ENCODE peak calls at places on chromosomes 12 and 14, in ten cellular contexts. Z, S, M, C, W, Q, A, N, T and X are unnamed samples.

GRCh38 chr14:83548061-83548839 is 1981.7 kb upstream of the FLRT2 start:
- DNase-seq in Z (no peak), S (no peak), M (no peak), C (no peak), W (no peak), Q (no peak), A (no peak), N (no peak), T (no peak), X (no peak)

GRCh38 chr12:51948066-51948465 is 3.4 kb upstream of the ACVR1B start:
- DNase-seq in Z (no peak), S (no peak), M (no peak), C (no peak), W (no peak), Q (no peak), A (no peak), N (no peak), T (no peak), X (no peak)

GRCh38 chr12:124296916-124297351 is 2.0 kb downstream of the RFLNA start:
- DNase-seq in Z (no peak), S (no peak), M (no peak), C (no peak), W (no peak), Q (no peak), A (no peak), N (no peak), T (no peak), X (peak; percentile 41)

GRCh38 chr12:92035477-92035876 is 110.2 kb downstream of the BTG1 start:
- DNase-seq in Z (no peak), S (no peak), M (no peak), C (no peak), W (no peak), Q (no peak), A (no peak), N (no peak), T (no peak), X (peak; percentile 64)

GRCh38 chr12:3042826-3043225 is 34.4 kb upstream of the TSPAN9 start:
- DNase-seq in Z (no peak), S (no peak), M (no peak), C (no peak), W (no peak), Q (no peak), A (no peak), N (no peak), T (no peak), X (no peak)

GRCh38 chr12:41223600-41223999 is 35.5 kb downstream of the PDZRN4 start:
- DNase-seq in Z (no peak), S (no peak), M (no peak), C (no peak), W (no peak), Q (no peak), A (no peak), N (no peak), T (peak; percentile 70), X (no peak)

GRCh38 chr12:119808441-119808840 is 68.7 kb downstream of the CIT start:
- DNase-seq in Z (no peak), S (no peak), M (no peak), C (no peak), W (no peak), Q (no peak), A (no peak), N (no peak), T (no peak), X (no peak)

GRCh38 chr12:102769323-102769916 is 147.6 kb downstream of the PAH start:
- DNase-seq in Z (peak; percentile 65), S (peak; percentile 43), M (peak; percentile 35), C (peak; percentile 18), W (peak; percentile 71), Q (peak; percentile 48), A (peak; percentile 11), N (no peak), T (peak; percentile 79), X (peak; percentile 44)

GRCh38 chr14:103618999-103619398 is 10.0 kb upstream of the KLC1 start:
- DNase-seq in Z (no peak), S (no peak), M (no peak), C (no peak), W (no peak), Q (no peak), A (no peak), N (no peak), T (no peak), X (no peak)

GRCh38 chr12:64081020-64081419 is 141.1 kb downstream of the KICS2 start:
- DNase-seq in Z (no peak), S (no peak), M (no peak), C (no peak), W (no peak), Q (no peak), A (no peak), N (no peak), T (no peak), X (no peak)

GRCh38 chr12:117850048-117850447 is 118.7 kb downstream of the KSR2 start:
- DNase-seq in Z (peak; percentile 43), S (no peak), M (no peak), C (peak; percentile 57), W (peak; percentile 77), Q (no peak), A (no peak), N (no peak), T (peak; percentile 47), X (peak; percentile 73)

GRCh38 chr12:66329941-66330340 is 27.6 kb downstream of the HELB start:
- DNase-seq in Z (no peak), S (no peak), M (no peak), C (no peak), W (no peak), Q (no peak), A (no peak), N (no peak), T (no peak), X (no peak)

GRCh38 chr12:50013361-50014147 is 11.7 kb downstream of the RACGAP1 start:
- DNase-seq in Z (no peak), S (no peak), M (no peak), C (no peak), W (no peak), Q (no peak), A (no peak), N (no peak), T (no peak), X (no peak)